ENCODE peak calls at places on chromosomes 13 and 19, in five cellular contexts. R is Jurkat, Clone E6-1; T is iris pigment epithelial cell; A is substantia nigra; O is T-helper 1 cell. S is an unnamed sample.

GRCh38 chr19:18430417-18431144 is 7.4 kb downstream of the ISYNA1 start:
- DNase-seq in R (no peak), O (no peak), A (no peak), T (no peak), S (no peak)

GRCh38 chr13:114027826-114028225 is 54.0 kb upstream of the C13orf46 start:
- DNase-seq in O (no peak), A (no peak), R (no peak), T (no peak), S (no peak)

GRCh38 chr13:50230365-50230978 is 215.2 kb downstream of the KCNRG start:
- DNase-seq in O (no peak), R (peak), A (no peak), T (peak), S (peak)

GRCh38 chr13:24540236-24541126 is 27.9 kb upstream of the PARP4 start:
- DNase-seq in A (no peak), O (no peak), R (no peak), T (peak), S (peak)

GRCh38 chr19:49436381-49437017 is 4.8 kb downstream of the SLC17A7 start:
- DNase-seq in R (peak), O (peak), A (no peak), T (no peak), S (no peak)

GRCh38 chr13:93843082-93843481 is 616.5 kb downstream of the GPC6 start:
- DNase-seq in A (no peak), R (no peak), O (no peak), T (no peak), S (no peak)

GRCh38 chr19:29372921-29373797 is 152.6 kb upstream of the VSTM2B start:
- DNase-seq in T (no peak), R (no peak), A (no peak), O (no peak), S (no peak)

GRCh38 chr13:109781384-109782065 is 4.9 kb downstream of the IRS2 start:
- DNase-seq in O (no peak), R (no peak), T (no peak), A (no peak), S (peak)

GRCh38 chr13:29497137-29497654 is 98.3 kb downstream of the SLC7A1 start:
- DNase-seq in O (no peak), T (peak), R (no peak), A (no peak), S (peak)

GRCh38 chr13:99778500-99778899 is 193.1 kb downstream of the ZIC5 start:
- DNase-seq in R (no peak), T (no peak), A (no peak), O (no peak), S (no peak)

GRCh38 chr13:101489635-101490034 is 37.2 kb downstream of the ITGBL1 start:
- DNase-seq in T (peak), O (no peak), A (no peak), R (no peak), S (no peak)

GRCh38 chr13:32639502-32640105 is 53.4 kb downstream of the PDS5B start:
- DNase-seq in R (peak), T (peak), A (no peak), O (peak), S (peak)

GRCh38 chr19:42121666-42122069 is 10.6 kb downstream of the POU2F2 start:
- DNase-seq in O (peak), R (no peak), T (peak), A (peak), S (peak)

GRCh38 chr13:67792151-67792665 is 562.1 kb upstream of the PCDH9 start:
- DNase-seq in R (no peak), T (peak), O (no peak), A (no peak), S (no peak)

GRCh38 chr19:50205681-50206138 is 2.3 kb downstream of the MYH14 start:
- DNase-seq in T (no peak), A (no peak), R (no peak), O (no peak), S (no peak)

GRCh38 chr19:14563989-14564650 is 7.7 kb downstream of the NDUFB7 start:
- DNase-seq in A (no peak), O (peak), R (peak), T (peak), S (peak)

GRCh38 chr19:43534811-43535761 is 2.1 kb downstream of the ZNF575 start:
- DNase-seq in A (peak), T (peak), R (no peak), O (no peak), S (peak)

GRCh38 chr13:53089951-53090350 is 61.3 kb downstream of the OLFM4 start:
- DNase-seq in O (no peak), A (no peak), T (no peak), R (no peak), S (no peak)

GRCh38 chr13:46595136-46595917 is 42.4 kb downstream of the LRCH1 start:
- DNase-seq in A (no peak), O (no peak), R (peak), T (no peak), S (peak)

GRCh38 chr13:104315606-104316005 is 1249.4 kb upstream of the SLC10A2 start:
- DNase-seq in R (no peak), O (no peak), T (peak), A (no peak), S (peak)

GRCh38 chr19:1765904-1766799 is 12.8 kb downstream of the ONECUT3 start:
- DNase-seq in O (no peak), R (no peak), A (no peak), T (no peak), S (no peak)

GRCh38 chr13:49214917-49215376 is 5.2 kb upstream of the MLNR start:
- DNase-seq in O (peak), T (peak), A (no peak), R (peak), S (no peak)